ENCODE peak calls at places on chromosome 19, in four cellular contexts. Z, R, B and X are unnamed samples. For H3K4me1, the result is how much of the 10 kb centered on the place peaks cover.

GRCh38 chr19:16771618-16772017 is 52.0 kb downstream of the NWD1 start:
- DNase-seq in Z (no peak), R (peak), B (peak), X (no peak)

GRCh38 chr19:39030854-39031367 is 1.4 kb downstream of the FBXO27 start:
- DNase-seq in Z (no peak), R (no peak), B (no peak), X (no peak)

GRCh38 chr19:48501446-48501960 is 10.1 kb downstream of the LMTK3 start:
- DNase-seq in Z (peak), R (peak), B (peak), X (peak)

GRCh38 chr19:39596911-39597310 is 5.4 kb upstream of the LGALS13 start:
- DNase-seq in Z (no peak), R (no peak), B (no peak), X (no peak)

GRCh38 chr19:49413348-49413747 is 9.9 kb downstream of the PTH2 start:
- DNase-seq in Z (no peak), R (no peak), B (no peak), X (no peak)

GRCh38 chr19:18594824-18595373 is 6.3 kb downstream of the REX1BD start:
- DNase-seq in Z (peak), R (no peak), B (no peak), X (peak)

GRCh38 chr19:13031917-13032623 is 36.8 kb downstream of the NFIX start:
- DNase-seq in Z (no peak), R (no peak), B (no peak), X (no peak)

GRCh38 chr19:12202250-12202649 is 39.4 kb downstream of the ZNF136 start:
- DNase-seq in Z (no peak), R (peak), B (peak), X (peak)

GRCh38 chr19:46944123-46944718 is 75.4 kb upstream of the NPAS1 start:
- DNase-seq in Z (no peak), R (no peak), B (no peak), X (no peak)

GRCh38 chr19:913080-913748 is at the start of gene R3HDM4:
- DNase-seq in Z (peak), R (peak), B (peak), X (peak)

DNA sequence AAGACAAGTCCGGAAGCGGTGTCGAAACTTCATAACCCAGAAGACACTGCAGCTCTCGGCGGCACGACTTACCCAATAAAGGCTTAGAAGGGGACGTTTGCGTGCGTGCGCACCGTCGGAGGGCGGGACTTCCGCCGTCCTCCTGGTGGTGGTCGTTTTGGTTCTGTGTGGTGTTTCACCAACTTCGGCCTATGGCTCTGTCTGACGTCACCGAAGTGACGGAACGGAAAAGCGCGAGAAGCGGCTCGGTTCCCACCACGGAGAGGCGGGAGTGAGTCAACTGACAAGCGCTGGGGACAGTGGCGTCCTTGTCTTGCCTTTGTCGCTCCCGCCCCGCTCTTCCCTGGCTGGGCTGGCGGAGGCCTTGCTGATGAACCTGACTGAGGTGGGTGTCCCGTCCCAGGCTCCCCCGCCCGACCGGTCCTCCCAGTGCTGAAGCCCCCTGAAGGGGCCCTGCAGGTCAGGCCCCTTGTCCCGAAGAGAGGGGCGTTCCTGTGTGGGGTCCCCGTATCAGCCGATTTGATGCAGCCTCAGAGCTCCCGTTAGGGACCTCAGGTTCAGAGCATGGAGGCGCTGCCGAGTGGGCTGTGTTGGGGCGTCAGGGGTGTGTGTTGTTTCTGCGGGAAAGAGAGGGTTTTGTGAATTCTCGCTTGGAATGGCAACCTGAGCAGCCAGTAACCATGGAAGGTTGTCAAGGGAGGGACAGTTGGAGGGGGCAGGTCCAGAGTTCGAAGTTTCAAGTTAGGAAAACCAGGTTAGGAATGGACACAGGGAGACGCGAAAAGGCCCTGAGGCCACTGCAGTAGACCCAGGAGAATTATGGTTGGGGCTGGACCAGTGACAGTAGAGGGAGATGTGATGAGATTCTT is at the start of gene ZNF548:
- DNase-seq in Z (peak), R (peak), B (peak), X (peak)
- TF ChIP-seq CTCF in Z (no peak), R (peak), B (peak), X (peak)

GRCh38 chr19:30852168-30852567 is 480.0 kb downstream of the ZNF536 start:
- DNase-seq in Z (no peak), R (no peak), B (no peak), X (no peak)
- H3K27ac ChIP-seq in Z (no peak), R (no peak), B (no peak), X (no peak)

GRCh38 chr19:10502524-10503001 is 593 bp downstream of the KEAP1 start:
- DNase-seq in Z (peak), R (peak), B (peak), X (peak)

GRCh38 chr19:10503002-10503789 is at the start of gene KEAP1:
- DNase-seq in Z (peak), R (peak), B (peak), X (peak)

GRCh38 chr19:10499550-10500246 is 3.5 kb downstream of the KEAP1 start:
- DNase-seq in Z (peak), R (no peak), B (peak), X (no peak)

GRCh38 chr19:10500247-10500592 is 2.9 kb downstream of the KEAP1 start:
- DNase-seq in Z (no peak), R (no peak), B (no peak), X (no peak)

DNA sequence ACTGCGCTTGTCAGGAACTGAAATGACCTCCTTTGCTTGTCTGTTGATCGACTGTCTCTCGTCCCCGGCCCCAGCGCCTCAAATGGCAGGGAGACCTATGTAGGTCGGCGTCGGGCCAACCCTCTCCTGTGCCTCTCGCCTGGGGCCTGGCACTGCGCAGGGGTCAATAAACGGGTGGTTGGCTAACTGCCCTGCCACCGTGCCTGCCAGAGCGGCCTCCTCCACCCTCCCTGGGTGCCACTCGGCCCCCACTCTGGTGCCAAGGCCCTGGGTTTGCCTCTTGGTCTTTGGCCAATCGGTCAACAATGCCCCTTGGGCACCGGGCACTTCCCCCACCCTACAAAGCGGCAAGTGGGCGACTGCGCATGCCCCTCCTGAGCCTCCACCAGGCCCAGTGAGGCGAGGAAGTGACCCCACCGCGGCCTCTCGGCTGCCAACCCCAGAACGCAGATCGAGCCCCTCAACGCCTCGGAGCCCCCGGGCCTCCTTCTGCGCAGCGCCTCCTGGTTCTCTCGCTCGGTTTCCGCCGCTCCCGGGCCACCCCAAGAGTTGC is 1.1 kb downstream of the KEAP1 start:
- DNase-seq in Z (peak), R (peak), B (peak), X (peak)
- H3K4me1 ChIP-seq in Z (under half), R (half or more), B (under half), X (under half)

GRCh38 chr19:14073232-14073924 is 792 bp downstream of the MISP3 start:
- DNase-seq in Z (peak), R (peak), B (peak), X (peak)
- TF ChIP-seq CTCF in Z (no peak), R (peak), B (no peak), X (no peak)

DNA sequence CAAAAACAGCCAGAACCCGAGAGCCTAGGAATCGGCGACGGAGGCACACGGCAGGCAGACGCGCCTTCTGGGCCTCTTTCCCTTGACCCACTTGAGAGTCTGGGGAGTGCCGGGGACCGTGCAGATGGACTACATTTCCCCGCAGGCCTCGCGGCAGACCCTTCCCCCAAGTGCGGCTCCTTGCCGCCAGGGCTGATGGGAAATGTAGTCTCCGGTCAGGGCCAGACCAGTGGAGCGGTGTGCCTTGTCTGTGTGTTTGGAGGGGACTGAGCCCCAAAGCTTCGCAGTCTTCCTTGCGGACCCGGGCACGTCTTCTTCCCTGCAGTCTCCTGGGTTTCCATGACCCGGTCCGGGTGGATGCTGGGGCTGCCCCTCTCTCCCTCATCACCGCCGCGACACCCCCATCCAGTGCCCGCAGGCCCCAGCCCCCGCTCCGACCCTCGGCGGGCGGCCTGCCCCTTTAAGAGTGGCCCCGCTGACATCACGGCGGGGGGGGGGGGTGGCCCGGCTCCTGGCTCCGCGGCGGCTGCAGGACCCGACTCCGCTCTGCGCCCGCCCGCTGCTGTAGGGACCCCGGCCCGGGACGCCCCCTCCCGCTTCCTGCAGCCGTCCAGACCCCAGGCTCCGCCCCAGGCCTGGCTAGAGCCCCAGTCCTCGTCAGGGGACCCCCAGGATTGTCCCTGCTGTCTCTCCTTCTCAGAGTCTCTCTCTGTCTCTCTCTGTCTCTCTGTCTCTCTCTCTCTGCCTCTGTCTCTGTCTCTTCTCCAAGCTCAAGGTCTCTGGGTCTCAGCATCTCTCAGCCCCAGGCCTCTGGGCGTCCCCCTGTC is 759 bp upstream of the CACNG7 start:
- DNase-seq in Z (no peak), R (no peak), B (peak), X (no peak)
- H3K27ac ChIP-seq in Z (no peak), R (no peak), B (no peak), X (no peak)